ENCODE peak calls at places on chromosomes 1 and 21, in five cellular contexts. One of them, this sample, is unnamed.

GRCh38 chr1:246971322-246971721 is 36.5 kb downstream of the ZNF695 start:
- DNase-seq in body of pancreas: peak
- DNase-seq in esophagus muscularis mucosa: no peak
- DNase-seq in mesothelial cell of epicardium: no peak
- DNase-seq in DND-41: peak
- DNase-seq in this sample: peak

GRCh38 chr1:90729484-90730246 is 12.6 kb upstream of the BARHL2 start:
- DNase-seq in body of pancreas: no peak
- DNase-seq in esophagus muscularis mucosa: peak
- DNase-seq in mesothelial cell of epicardium: no peak
- DNase-seq in DND-41: no peak
- DNase-seq in this sample: no peak

GRCh38 chr1:75502776-75503175 is 108.1 kb downstream of the SLC44A5 start:
- DNase-seq in body of pancreas: no peak
- DNase-seq in esophagus muscularis mucosa: no peak
- DNase-seq in mesothelial cell of epicardium: no peak
- DNase-seq in DND-41: no peak
- DNase-seq in this sample: no peak

GRCh38 chr1:121558514-121558913 is 373.7 kb downstream of the SRGAP2C start:
- DNase-seq in body of pancreas: no peak
- DNase-seq in esophagus muscularis mucosa: no peak
- DNase-seq in mesothelial cell of epicardium: no peak
- DNase-seq in DND-41: no peak
- DNase-seq in this sample: peak

GRCh38 chr1:119226880-119227279 is 86.4 kb upstream of the WARS2 start:
- DNase-seq in body of pancreas: no peak
- DNase-seq in esophagus muscularis mucosa: no peak
- DNase-seq in mesothelial cell of epicardium: no peak
- DNase-seq in DND-41: no peak
- DNase-seq in this sample: no peak

GRCh38 chr1:117632269-117633067 is 26.6 kb downstream of the TENT5C start:
- DNase-seq in body of pancreas: peak
- DNase-seq in esophagus muscularis mucosa: no peak
- DNase-seq in mesothelial cell of epicardium: no peak
- DNase-seq in DND-41: no peak
- DNase-seq in this sample: no peak

GRCh38 chr1:205454903-205455335 is 926 bp downstream of the BLACAT1 start:
- DNase-seq in body of pancreas: no peak
- DNase-seq in esophagus muscularis mucosa: no peak
- DNase-seq in mesothelial cell of epicardium: no peak
- DNase-seq in DND-41: no peak
- DNase-seq in this sample: no peak

GRCh38 chr1:50332941-50333594 is 90.2 kb downstream of the DMRTA2 start:
- DNase-seq in body of pancreas: peak
- DNase-seq in esophagus muscularis mucosa: no peak
- DNase-seq in mesothelial cell of epicardium: peak
- DNase-seq in DND-41: no peak
- DNase-seq in this sample: no peak

GRCh38 chr1:94734963-94735899 is 84.9 kb upstream of the SLC44A3 start:
- DNase-seq in body of pancreas: peak
- DNase-seq in esophagus muscularis mucosa: no peak
- DNase-seq in mesothelial cell of epicardium: peak
- DNase-seq in DND-41: peak
- DNase-seq in this sample: no peak

GRCh38 chr1:9539829-9540550 is 725 bp downstream of the SLC25A33 start:
- DNase-seq in body of pancreas: peak
- DNase-seq in esophagus muscularis mucosa: no peak
- DNase-seq in mesothelial cell of epicardium: peak
- DNase-seq in DND-41: peak
- DNase-seq in this sample: peak

GRCh38 chr1:168202941-168203654 is 22.7 kb upstream of the SFT2D2 start:
- DNase-seq in body of pancreas: no peak
- DNase-seq in esophagus muscularis mucosa: no peak
- DNase-seq in mesothelial cell of epicardium: no peak
- DNase-seq in DND-41: no peak
- DNase-seq in this sample: peak

GRCh38 chr1:171563675-171564074 is 58.4 kb upstream of the MYOCOS start:
- DNase-seq in body of pancreas: no peak
- DNase-seq in esophagus muscularis mucosa: no peak
- DNase-seq in mesothelial cell of epicardium: no peak
- DNase-seq in DND-41: no peak
- DNase-seq in this sample: peak

GRCh38 chr1:179283992-179284391 is 9.6 kb upstream of the SOAT1 start:
- DNase-seq in body of pancreas: no peak
- DNase-seq in esophagus muscularis mucosa: no peak
- DNase-seq in mesothelial cell of epicardium: no peak
- DNase-seq in DND-41: no peak
- DNase-seq in this sample: no peak

GRCh38 chr1:51719146-51719545 is 102.3 kb downstream of the OSBPL9 start:
- DNase-seq in body of pancreas: no peak
- DNase-seq in esophagus muscularis mucosa: no peak
- DNase-seq in mesothelial cell of epicardium: no peak
- DNase-seq in DND-41: no peak
- DNase-seq in this sample: no peak
- TF ChIP-seq CTCF in body of pancreas: no peak
- TF ChIP-seq CTCF in esophagus muscularis mucosa: no peak
- TF ChIP-seq CTCF in mesothelial cell of epicardium: no peak
- TF ChIP-seq CTCF in DND-41: no peak
- TF ChIP-seq CTCF in this sample: no peak

GRCh38 chr1:202205523-202206190 is 12.1 kb downstream of the LGR6 start:
- DNase-seq in body of pancreas: no peak
- DNase-seq in esophagus muscularis mucosa: no peak
- DNase-seq in mesothelial cell of epicardium: no peak
- DNase-seq in DND-41: no peak
- DNase-seq in this sample: no peak
- TF ChIP-seq CTCF in body of pancreas: no peak
- TF ChIP-seq CTCF in esophagus muscularis mucosa: no peak
- TF ChIP-seq CTCF in mesothelial cell of epicardium: no peak
- TF ChIP-seq CTCF in DND-41: peak
- TF ChIP-seq CTCF in this sample: peak

GRCh38 chr1:18234790-18235242 is 127.2 kb downstream of the IGSF21 start:
- DNase-seq in body of pancreas: peak
- DNase-seq in esophagus muscularis mucosa: no peak
- DNase-seq in mesothelial cell of epicardium: no peak
- DNase-seq in DND-41: peak
- DNase-seq in this sample: peak
- TF ChIP-seq CTCF in body of pancreas: peak
- TF ChIP-seq CTCF in esophagus muscularis mucosa: peak
- TF ChIP-seq CTCF in mesothelial cell of epicardium: peak
- TF ChIP-seq CTCF in DND-41: peak
- TF ChIP-seq CTCF in this sample: peak

DNA sequence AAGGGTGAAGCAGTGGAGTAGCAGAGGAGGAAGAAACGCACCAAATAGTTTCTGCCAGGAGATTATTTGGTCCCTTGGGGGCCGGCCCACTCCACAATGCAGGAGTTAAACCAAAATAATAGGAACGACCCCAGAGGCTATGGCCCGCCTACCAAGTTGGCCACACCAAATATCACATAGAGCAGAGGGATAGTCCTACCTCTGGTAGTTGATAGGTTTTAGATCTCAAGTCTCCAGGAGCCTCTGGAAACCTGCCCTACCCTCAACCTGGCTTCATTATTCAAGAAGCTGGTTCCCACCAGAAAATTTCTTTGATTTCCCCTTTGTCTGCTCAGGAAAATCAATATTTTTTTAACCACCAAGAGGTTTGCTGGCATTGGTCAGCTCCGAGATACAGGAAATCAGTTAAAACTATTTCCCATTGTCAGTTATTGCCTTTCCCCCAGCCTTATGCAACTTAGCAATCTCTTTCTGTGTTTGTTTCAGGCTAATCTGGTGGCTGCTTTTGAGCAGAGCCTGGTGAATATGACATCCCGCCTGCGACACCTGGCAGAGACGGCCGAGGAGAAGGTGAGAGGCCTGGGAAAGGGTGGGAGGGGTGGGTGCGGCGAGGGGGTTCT is 35.5 kb upstream of the IPO9 start:
- DNase-seq in body of pancreas: no peak
- DNase-seq in esophagus muscularis mucosa: no peak
- DNase-seq in mesothelial cell of epicardium: no peak
- DNase-seq in DND-41: no peak
- DNase-seq in this sample: no peak
- TF ChIP-seq CTCF in body of pancreas: no peak
- TF ChIP-seq CTCF in esophagus muscularis mucosa: no peak
- TF ChIP-seq CTCF in mesothelial cell of epicardium: peak
- TF ChIP-seq CTCF in DND-41: no peak
- TF ChIP-seq CTCF in this sample: peak

DNA sequence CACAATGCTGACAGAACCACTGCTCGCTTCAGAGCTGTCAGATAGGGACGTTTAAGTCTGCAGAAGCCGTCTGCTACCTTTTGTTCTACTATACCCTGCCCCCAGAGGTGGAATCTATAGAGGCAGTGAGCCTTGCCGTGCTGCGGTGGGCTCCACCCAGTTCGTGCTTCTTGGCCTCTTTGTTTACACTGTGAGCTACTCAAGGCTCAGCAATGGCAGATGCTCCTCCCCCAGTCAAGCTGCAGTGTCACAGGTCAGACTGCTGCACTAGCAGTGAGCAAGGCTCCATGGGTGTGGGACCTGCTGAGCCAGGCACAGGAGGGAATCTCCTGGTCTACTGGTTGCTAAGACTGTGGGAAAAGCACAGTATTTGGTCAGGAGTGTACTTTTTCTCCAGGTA is 47.1 kb downstream of the LEPR start:
- DNase-seq in body of pancreas: peak
- DNase-seq in esophagus muscularis mucosa: no peak
- DNase-seq in mesothelial cell of epicardium: no peak
- DNase-seq in DND-41: no peak
- DNase-seq in this sample: no peak
- TF ChIP-seq CTCF in body of pancreas: no peak
- TF ChIP-seq CTCF in esophagus muscularis mucosa: no peak
- TF ChIP-seq CTCF in mesothelial cell of epicardium: no peak
- TF ChIP-seq CTCF in DND-41: no peak
- TF ChIP-seq CTCF in this sample: no peak

GRCh38 chr21:40404319-40404906 is 442.5 kb downstream of the DSCAM start:
- DNase-seq in body of pancreas: no peak
- DNase-seq in esophagus muscularis mucosa: no peak
- DNase-seq in mesothelial cell of epicardium: no peak
- DNase-seq in DND-41: no peak
- DNase-seq in this sample: peak
- TF ChIP-seq CTCF in body of pancreas: no peak
- TF ChIP-seq CTCF in esophagus muscularis mucosa: no peak
- TF ChIP-seq CTCF in mesothelial cell of epicardium: no peak
- TF ChIP-seq CTCF in DND-41: no peak
- TF ChIP-seq CTCF in this sample: no peak

DNA sequence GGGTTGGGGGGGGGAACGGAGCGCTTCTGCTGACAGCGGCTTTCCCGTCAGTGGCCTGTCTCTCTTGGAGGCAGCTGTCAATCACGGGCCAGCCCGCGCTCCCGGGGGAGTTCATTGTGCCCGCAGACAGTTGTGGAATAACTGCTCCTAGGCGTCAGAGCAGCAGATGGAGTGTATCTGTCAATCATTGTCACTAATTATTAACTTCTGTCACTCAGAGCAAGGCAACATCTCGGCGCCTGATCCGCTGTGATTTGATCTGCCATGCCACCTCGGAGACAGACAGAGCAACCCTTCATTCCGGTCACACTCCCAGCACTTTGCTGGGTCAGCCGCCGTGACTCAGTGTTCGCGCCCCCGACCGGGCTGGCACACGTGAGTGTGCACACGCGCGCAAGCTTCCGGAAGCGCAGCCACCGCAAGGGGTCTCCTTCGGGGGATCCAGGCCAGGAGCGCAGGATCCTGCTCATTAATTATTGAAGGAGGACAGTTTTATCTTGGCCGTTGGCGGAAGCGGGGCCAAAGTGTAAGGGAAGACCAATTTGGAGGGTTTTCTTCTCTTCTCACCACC is 75.8 kb downstream of the RRAGC start:
- DNase-seq in body of pancreas: no peak
- DNase-seq in esophagus muscularis mucosa: no peak
- DNase-seq in mesothelial cell of epicardium: no peak
- DNase-seq in DND-41: no peak
- DNase-seq in this sample: no peak
- TF ChIP-seq CTCF in body of pancreas: no peak
- TF ChIP-seq CTCF in esophagus muscularis mucosa: no peak
- TF ChIP-seq CTCF in mesothelial cell of epicardium: no peak
- TF ChIP-seq CTCF in DND-41: no peak
- TF ChIP-seq CTCF in this sample: no peak

GRCh38 chr1:26864610-26865480 is 1.9 kb downstream of the SFN start:
- DNase-seq in body of pancreas: peak
- DNase-seq in esophagus muscularis mucosa: peak
- DNase-seq in mesothelial cell of epicardium: peak
- DNase-seq in DND-41: peak
- DNase-seq in this sample: peak

GRCh38 chr1:26861889-26862371 is 1.0 kb upstream of the SFN start:
- DNase-seq in body of pancreas: no peak
- DNase-seq in esophagus muscularis mucosa: no peak
- DNase-seq in mesothelial cell of epicardium: no peak
- DNase-seq in DND-41: no peak
- DNase-seq in this sample: no peak

GRCh38 chr1:26863677-26864060 is 720 bp downstream of the SFN start:
- DNase-seq in body of pancreas: no peak
- DNase-seq in esophagus muscularis mucosa: no peak
- DNase-seq in mesothelial cell of epicardium: no peak
- DNase-seq in DND-41: no peak
- DNase-seq in this sample: no peak

GRCh38 chr1:26861286-26861701 is 1.7 kb upstream of the SFN start:
- DNase-seq in body of pancreas: no peak
- DNase-seq in esophagus muscularis mucosa: no peak
- DNase-seq in mesothelial cell of epicardium: no peak
- DNase-seq in DND-41: no peak
- DNase-seq in this sample: peak

DNA sequence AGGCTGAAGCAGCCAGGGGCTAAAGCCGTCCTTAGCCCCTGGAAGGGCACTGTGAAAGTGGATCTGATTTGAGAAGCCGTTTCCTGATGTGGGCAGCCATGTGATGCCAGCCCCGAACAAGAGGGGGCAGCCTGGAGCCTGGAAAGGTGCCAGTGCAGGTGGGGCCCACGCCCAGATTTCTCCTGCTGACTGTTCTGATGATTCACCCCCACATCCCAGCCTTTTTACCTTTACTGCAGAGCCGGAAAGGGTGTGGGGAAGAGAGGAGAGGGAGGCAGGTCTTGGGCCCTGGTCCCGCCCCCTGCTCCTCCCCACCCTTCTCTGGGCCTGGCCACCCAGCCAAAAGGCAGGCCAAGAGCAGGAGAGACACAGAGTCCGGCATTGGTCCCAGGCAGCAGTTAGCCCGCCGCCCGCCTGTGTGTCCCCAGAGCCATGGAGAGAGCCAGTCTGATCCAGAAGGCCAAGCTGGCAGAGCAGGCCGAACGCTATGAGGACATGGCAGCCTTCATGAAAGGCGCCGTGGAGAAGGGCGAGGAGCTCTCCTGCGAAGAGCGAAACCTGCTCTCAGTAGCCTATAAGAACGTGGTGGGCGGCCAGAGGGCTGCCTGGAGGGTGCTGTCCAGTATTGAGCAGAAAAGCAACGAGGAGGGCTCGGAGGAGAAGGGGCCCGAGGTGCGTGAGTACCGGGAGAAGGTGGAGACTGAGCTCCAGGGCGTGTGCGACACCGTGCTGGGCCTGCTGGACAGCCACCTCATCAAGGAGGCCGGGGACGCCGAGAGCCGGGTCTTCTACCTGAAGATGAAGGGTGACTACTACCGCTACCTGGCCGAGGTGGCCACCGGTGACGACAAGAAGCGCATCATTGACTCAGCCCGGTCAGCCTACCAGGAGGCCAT is at the start of gene SFN:
- DNase-seq in body of pancreas: peak
- DNase-seq in esophagus muscularis mucosa: no peak
- DNase-seq in mesothelial cell of epicardium: peak
- DNase-seq in DND-41: peak
- DNase-seq in this sample: no peak
- TF ChIP-seq CTCF in body of pancreas: no peak
- TF ChIP-seq CTCF in esophagus muscularis mucosa: no peak
- TF ChIP-seq CTCF in mesothelial cell of epicardium: peak
- TF ChIP-seq CTCF in DND-41: peak
- TF ChIP-seq CTCF in this sample: peak

GRCh38 chr1:22024485-22025367 is 23.3 kb downstream of the CELA3A start:
- DNase-seq in body of pancreas: peak
- DNase-seq in esophagus muscularis mucosa: peak
- DNase-seq in mesothelial cell of epicardium: no peak
- DNase-seq in DND-41: peak
- DNase-seq in this sample: peak
- TF ChIP-seq CTCF in body of pancreas: no peak
- TF ChIP-seq CTCF in esophagus muscularis mucosa: peak
- TF ChIP-seq CTCF in mesothelial cell of epicardium: no peak
- TF ChIP-seq CTCF in DND-41: peak
- TF ChIP-seq CTCF in this sample: peak

This sample was measured in HFFc6.